ENCODE peak calls at places on chromosomes 7 and 10, in seven cellular contexts. T is activated naive CD4-positive, alpha-beta T cell; K is activated T-helper 1 cell treated with anti-CD3 and anti-CD28 coated beads, Interleukin-2, amount 50 U/mL, for 16 hours; W is stomach; S is renal cortical epithelial cell; R is memory B cell; B is heart left ventricle. A is an unnamed sample.
A peak's percentile ranks its signal among the peaks of the same experiment; 100 is the strongest.

GRCh38 chr7:85489498-85489897 is 302.6 kb upstream of the SEMA3D start:
- DNase-seq in R (no peak), B (no peak), S (peak; percentile 11), K (no peak), W (no peak), T (no peak), A (no peak)

GRCh38 chr7:100211342-100211780 is 8.4 kb upstream of the PVRIG start:
- DNase-seq in K (no peak), S (no peak), T (no peak), W (no peak), R (peak; percentile 31), B (no peak), A (no peak)

GRCh38 chr7:128236924-128237586 is 4.0 kb upstream of the LEP start:
- DNase-seq in S (peak; percentile 42), T (no peak), W (no peak), K (no peak), R (no peak), B (no peak), A (no peak)

GRCh38 chr7:141588912-141589311 is 37.7 kb downstream of the AGK start:
- DNase-seq in S (no peak), K (no peak), B (no peak), T (no peak), W (no peak), R (no peak), A (no peak)

GRCh38 chr10:95841711-95842498 is 65.9 kb upstream of the CC2D2B start:
- DNase-seq in B (peak; percentile 49), S (peak; percentile 62), W (peak; percentile 43), T (no peak), K (no peak), R (peak; percentile 38), A (no peak)

GRCh38 chr10:30671011-30671616 is 41.6 kb upstream of the LYZL2 start:
- DNase-seq in R (peak; percentile 26), K (no peak), S (peak; percentile 73), B (peak; percentile 26), W (no peak), T (no peak), A (no peak)

GRCh38 chr10:1807924-1808323 is 70.6 kb upstream of the ADARB2 start:
- DNase-seq in K (no peak), S (no peak), B (no peak), T (no peak), W (no peak), R (no peak), A (no peak)

GRCh38 chr10:60734226-60734625 is 44.1 kb upstream of the CDK1 start:
- DNase-seq in K (no peak), B (no peak), T (no peak), W (no peak), S (no peak), R (no peak), A (no peak)

GRCh38 chr7:41148521-41148951 is 554.4 kb downstream of the INHBA start:
- DNase-seq in B (no peak), R (no peak), K (no peak), S (peak; percentile 83), T (no peak), W (no peak), A (no peak)

GRCh38 chr10:42755028-42755451 is 27.6 kb upstream of the BMS1 start:
- DNase-seq in W (no peak), B (no peak), K (no peak), T (no peak), R (peak; percentile 13), S (no peak), A (no peak)

GRCh38 chr7:107179326-107180163 is 10.7 kb downstream of the HBP1 start:
- DNase-seq in T (no peak), B (no peak), R (no peak), K (no peak), W (no peak), S (peak; percentile 86), A (no peak)

GRCh38 chr7:5210751-5211338 is 20.8 kb downstream of the WIPI2 start:
- DNase-seq in R (no peak), K (no peak), B (no peak), S (no peak), T (no peak), W (no peak), A (no peak)

GRCh38 chr10:17049195-17049594 is 80.4 kb downstream of the CUBN start:
- DNase-seq in K (no peak), W (no peak), S (no peak), R (no peak), B (no peak), T (no peak), A (no peak)

GRCh38 chr7:116630932-116631449 is 41.0 kb upstream of the MET start:
- DNase-seq in K (no peak), W (peak; percentile 86), R (peak; percentile 42), B (peak; percentile 30), T (no peak), S (peak; percentile 98), A (no peak)

GRCh38 chr10:122375761-122376160 is 1.3 kb downstream of the PLEKHA1 start:
- DNase-seq in S (peak; percentile 59), W (no peak), K (no peak), R (no peak), B (no peak), T (no peak), A (no peak)

GRCh38 chr10:95784279-95784913 is 28.4 kb downstream of the ENTPD1 start:
- DNase-seq in W (no peak), R (peak; percentile 28), T (no peak), S (no peak), K (no peak), B (no peak), A (no peak)

GRCh38 chr7:157568785-157569584 is 232.2 kb downstream of the DNAJB6 start:
- DNase-seq in B (peak; percentile 71), K (peak; percentile 8), W (peak; percentile 29), T (no peak), S (peak; percentile 4), R (peak; percentile 23), A (no peak)

GRCh38 chr7:75033064-75033463 is 40.5 kb downstream of the RCC1L start:
- DNase-seq in S (no peak), K (no peak), R (no peak), T (no peak), W (no peak), B (no peak), A (no peak)

GRCh38 chr7:130256716-130257115 is 9.9 kb upstream of the CPA2 start:
- DNase-seq in T (no peak), R (no peak), W (no peak), B (no peak), S (no peak), K (no peak), A (no peak)

GRCh38 chr10:118595598-118596425 is at the start of gene PRLHR:
- DNase-seq in R (no peak), S (no peak), B (peak; percentile 29), W (no peak), K (no peak), T (no peak), A (no peak)

GRCh38 chr7:17593854-17594419 is 295.5 kb downstream of the AHR start:
- DNase-seq in T (no peak), B (no peak), W (no peak), R (no peak), S (no peak), K (no peak), A (no peak)

GRCh38 chr10:133324198-133324792 is 12.4 kb downstream of the CALY start:
- DNase-seq in R (no peak), K (no peak), W (peak; percentile 87), B (peak; percentile 53), S (peak; percentile 66), T (no peak), A (no peak)

GRCh38 chr10:74233281-74233680 is 82.3 kb downstream of the ADK start:
- DNase-seq in T (no peak), S (no peak), K (no peak), R (no peak), W (no peak), B (no peak), A (no peak)

GRCh38 chr7:31058122-31058521 is 6.0 kb downstream of the ADCYAP1R1 start:
- DNase-seq in S (no peak), W (no peak), K (no peak), B (no peak), T (no peak), R (no peak), A (no peak)

GRCh38 chr10:21733710-21734109 is 199.7 kb downstream of the MLLT10 start:
- DNase-seq in K (no peak), R (no peak), S (peak; percentile 64), T (no peak), B (no peak), W (no peak), A (no peak)

GRCh38 chr10:97327348-97328294 is 6.9 kb downstream of the FRAT2 start:
- DNase-seq in S (no peak), K (no peak), W (peak; percentile 40), T (no peak), B (no peak), R (no peak), A (no peak)

GRCh38 chr10:48456361-48456804 is 148.5 kb downstream of the ARHGAP22 start:
- DNase-seq in R (no peak), T (no peak), K (no peak), S (peak; percentile 44), W (peak; percentile 32), B (peak; percentile 64), A (no peak)